ENCODE peak calls at places on chromosomes 1 and 21, in nine cellular contexts. T is left lung; N is COR-L47; Z is NCI-H226; E is T-cell; B is GM04503; Y is activated CD8-positive, alpha-beta memory T cell treated with anti-CD3 and anti-CD28 coated beads for 48 hours; A is mesothelial cell of epicardium; K is epithelial cell of esophagus. C is an unnamed sample.

GRCh38 chr1:32741417-32742131 is 39.0 kb upstream of the SYNC start:
- DNase-seq in T (peak), N (no peak), Z (no peak), E (no peak), B (no peak), Y (no peak), A (no peak), K (no peak), C (peak)

GRCh38 chr1:180632326-180633088 is 685 bp downstream of the XPR1 start:
- DNase-seq in T (peak), N (no peak), Z (peak), E (peak), B (no peak), Y (peak), A (peak), K (peak), C (peak)

GRCh38 chr1:47839460-47839760 is 157.8 kb downstream of the TRABD2B start:
- DNase-seq in T (no peak), N (no peak), Z (no peak), E (no peak), B (no peak), Y (no peak), A (no peak), K (no peak), C (no peak)

GRCh38 chr1:53359225-53359933 is 31.5 kb upstream of the LRP8 start:
- DNase-seq in T (no peak), N (no peak), Z (no peak), E (no peak), B (no peak), Y (no peak), A (no peak), K (no peak), C (no peak)

GRCh38 chr1:158037876-158038359 is 44.5 kb downstream of the KIRREL1 start:
- DNase-seq in T (no peak), N (peak), Z (peak), E (no peak), B (no peak), Y (no peak), A (no peak), K (peak), C (peak)

GRCh38 chr1:9080704-9081291 is 11.4 kb upstream of the SLC2A5 start:
- DNase-seq in T (no peak), N (no peak), Z (no peak), E (no peak), B (no peak), Y (no peak), A (no peak), K (peak), C (peak)

GRCh38 chr1:232522189-232522588 is 107.7 kb downstream of the SIPA1L2 start:
- DNase-seq in T (no peak), N (no peak), Z (no peak), E (no peak), B (no peak), Y (no peak), A (no peak), K (no peak), C (no peak)

GRCh38 chr1:220786337-220787068 is at the start of gene MTARC1:
- DNase-seq in T (peak), N (peak), Z (peak), E (no peak), B (no peak), Y (no peak), A (no peak), K (peak), C (peak)

GRCh38 chr21:29718081-29718815 is 221.5 kb downstream of the GRIK1 start:
- DNase-seq in T (no peak), N (peak), Z (no peak), E (no peak), B (no peak), Y (no peak), A (no peak), K (peak), C (no peak)

GRCh38 chr1:175933801-175934200 is 190.4 kb upstream of the TNR start:
- DNase-seq in T (no peak), N (no peak), Z (no peak), E (no peak), B (peak), Y (no peak), A (no peak), K (peak), C (no peak)

GRCh38 chr21:44521928-44522752 is 17.9 kb downstream of the KRTAP10-1 start:
- DNase-seq in T (peak), N (no peak), Z (peak), E (no peak), B (no peak), Y (no peak), A (no peak), K (no peak), C (no peak)

GRCh38 chr1:40627987-40628902 is 37.2 kb downstream of the RIMS3 start:
- DNase-seq in T (no peak), N (no peak), Z (no peak), E (no peak), B (no peak), Y (no peak), A (no peak), K (peak), C (no peak)

GRCh38 chr1:21022279-21023040 is 154.2 kb downstream of the EIF4G3 start:
- DNase-seq in T (no peak), N (peak), Z (peak), E (no peak), B (peak), Y (no peak), A (no peak), K (peak), C (peak)

GRCh38 chr1:9069324-9070100 is at the start of gene SLC2A5:
- DNase-seq in T (no peak), N (no peak), Z (no peak), E (no peak), B (no peak), Y (no peak), A (no peak), K (peak), C (no peak)

GRCh38 chr1:80841261-80841660 is 959.5 kb upstream of the ADGRL2 start:
- DNase-seq in T (no peak), N (no peak), Z (no peak), E (no peak), B (no peak), Y (no peak), A (no peak), K (no peak), C (no peak)

GRCh38 chr1:26477446-26478152 is 5.4 kb downstream of the HMGN2 start:
- DNase-seq in T (no peak), N (no peak), Z (no peak), E (no peak), B (no peak), Y (no peak), A (no peak), K (no peak), C (no peak)

GRCh38 chr1:177586429-177586828 is 383.4 kb downstream of the SEC16B start:
- DNase-seq in T (no peak), N (no peak), Z (no peak), E (no peak), B (peak), Y (no peak), A (no peak), K (peak), C (no peak)

GRCh38 chr1:84928979-84929378 is 36.0 kb upstream of the LPAR3 start:
- DNase-seq in T (no peak), N (no peak), Z (no peak), E (no peak), B (no peak), Y (no peak), A (no peak), K (no peak), C (no peak)

GRCh38 chr1:242827538-242827937 is 303.0 kb upstream of the PLD5 start:
- DNase-seq in T (no peak), N (no peak), Z (peak), E (no peak), B (no peak), Y (no peak), A (no peak), K (no peak), C (no peak)

GRCh38 chr1:110856410-110856809 is 16.5 kb upstream of the CD53 start:
- DNase-seq in T (no peak), N (no peak), Z (no peak), E (no peak), B (no peak), Y (no peak), A (no peak), K (no peak), C (no peak)

GRCh38 chr1:183267646-183268431 is 81.8 kb downstream of the LAMC2 start:
- DNase-seq in T (no peak), N (no peak), Z (peak), E (no peak), B (peak), Y (no peak), A (no peak), K (peak), C (no peak)

GRCh38 chr1:43285269-43285986 is at the start of gene C1orf210:
- DNase-seq in T (peak), N (peak), Z (no peak), E (no peak), B (no peak), Y (no peak), A (peak), K (peak), C (no peak)

GRCh38 chr1:190436615-190437014 is 41.0 kb downstream of the BRINP3 start:
- DNase-seq in T (no peak), N (peak), Z (peak), E (no peak), B (no peak), Y (no peak), A (no peak), K (peak), C (no peak)